ENCODE peak calls at places on chromosomes 13 and 19, in nine cellular contexts. H is thoracic aorta; O is KG1; D is WTC11; R is epithelial cell of prostate; P is central memory CD8-positive, alpha-beta T cell; Z is astrocyte of the spinal cord; W is upper lobe of right lung; L is ascending aorta. A is an unnamed sample.

GRCh38 chr13:40640845-40641458 is 25.5 kb downstream of the FOXO1 start:
- DNase-seq in H (no peak), O (no peak), D (no peak), R (peak), P (no peak), Z (no peak), W (no peak), L (no peak), A (no peak)

GRCh38 chr13:106466691-106467405 is 68.6 kb downstream of the EFNB2 start:
- DNase-seq in H (no peak), O (no peak), D (no peak), R (no peak), P (no peak), Z (no peak), W (no peak), L (no peak), A (no peak)

GRCh38 chr19:33813391-33814101 is 16.9 kb downstream of the KCTD15 start:
- DNase-seq in H (no peak), O (no peak), D (no peak), R (no peak), P (no peak), Z (no peak), W (peak), L (no peak), A (no peak)

GRCh38 chr19:16203256-16204004 is 5.7 kb downstream of the AP1M1 start:
- DNase-seq in H (no peak), O (no peak), D (peak), R (no peak), P (no peak), Z (no peak), W (no peak), L (no peak), A (no peak)

GRCh38 chr19:55273978-55274707 is 5.8 kb downstream of the HSPBP1 start:
- DNase-seq in H (no peak), O (no peak), D (no peak), R (no peak), P (no peak), Z (no peak), W (no peak), L (no peak), A (no peak)

GRCh38 chr19:47767349-47767748 is 11.2 kb upstream of the SELENOW start:
- DNase-seq in H (no peak), O (no peak), D (no peak), R (no peak), P (no peak), Z (no peak), W (no peak), L (no peak), A (no peak)

GRCh38 chr19:47735131-47735530 is 10.2 kb upstream of the NOP53 start:
- DNase-seq in H (no peak), O (no peak), D (peak), R (no peak), P (no peak), Z (no peak), W (no peak), L (no peak), A (no peak)

GRCh38 chr19:15629003-15629880 is 11.5 kb upstream of the CYP4F3 start:
- DNase-seq in H (peak), O (peak), D (peak), R (peak), P (peak), Z (peak), W (peak), L (peak), A (no peak)

GRCh38 chr19:48868196-48868886 is at the start of gene PLEKHA4:
- DNase-seq in H (no peak), O (no peak), D (peak), R (no peak), P (no peak), Z (peak), W (peak), L (no peak), A (no peak)

GRCh38 chr19:1104452-1105216 is 840 bp downstream of the GPX4 start:
- DNase-seq in H (no peak), O (peak), D (peak), R (no peak), P (peak), Z (peak), W (peak), L (no peak), A (no peak)

GRCh38 chr19:10408511-10409291 is 5.4 kb upstream of the CDC37 start:
- DNase-seq in H (no peak), O (peak), D (no peak), R (no peak), P (no peak), Z (no peak), W (peak), L (peak), A (no peak)

GRCh38 chr13:103145476-103145875 is 79.3 kb upstream of the SLC10A2 start:
- DNase-seq in H (no peak), O (no peak), D (no peak), R (peak), P (no peak), Z (no peak), W (no peak), L (no peak), A (no peak)

GRCh38 chr13:110092869-110093268 is 214.1 kb downstream of the COL4A1 start:
- DNase-seq in H (no peak), O (no peak), D (no peak), R (no peak), P (no peak), Z (no peak), W (no peak), L (no peak), A (no peak)

GRCh38 chr19:55585658-55586339 is 5.2 kb upstream of the ZNF579 start:
- DNase-seq in H (no peak), O (no peak), D (peak), R (no peak), P (no peak), Z (peak), W (peak), L (no peak), A (no peak)

GRCh38 chr19:42524943-42525342 is 3.3 kb downstream of the CEACAM1 start:
- DNase-seq in H (no peak), O (no peak), D (no peak), R (no peak), P (no peak), Z (no peak), W (no peak), L (no peak), A (no peak)

GRCh38 chr19:56301886-56302620 is 12.6 kb downstream of the ZSCAN5A start:
- DNase-seq in H (no peak), O (no peak), D (no peak), R (no peak), P (no peak), Z (no peak), W (no peak), L (no peak), A (no peak)

GRCh38 chr19:12733369-12733896 is 1.1 kb downstream of the TRIR start:
- DNase-seq in H (no peak), O (peak), D (no peak), R (no peak), P (no peak), Z (no peak), W (no peak), L (no peak), A (no peak)

GRCh38 chr13:45779901-45780300 is 71.7 kb downstream of the SIAH3 start:
- DNase-seq in H (no peak), O (no peak), D (no peak), R (no peak), P (no peak), Z (no peak), W (no peak), L (no peak), A (no peak)

GRCh38 chr13:35479691-35480090 is 3.2 kb upstream of the MAB21L1 start:
- DNase-seq in H (no peak), O (no peak), D (no peak), R (no peak), P (no peak), Z (no peak), W (no peak), L (no peak), A (no peak)